ENCODE peak calls at places on chromosomes 3 and 15, in ten cellular contexts. H, B, C, N, K, D, W, J, Q and X are unnamed samples.

GRCh38 chr3:179268400-179269051 is 17.6 kb upstream of the KCNMB3 start:
- DNase-seq in H (no peak), B (no peak), C (no peak), N (peak; percentile 23), K (no peak), D (no peak), W (no peak), J (no peak), Q (no peak), X (no peak)

GRCh38 chr3:194632211-194632982 is 822 bp downstream of the TMEM44 start:
- DNase-seq in H (peak; percentile 34), B (no peak), C (peak; percentile 49), N (no peak), K (no peak), D (no peak), W (peak; percentile 59), J (peak; percentile 52), Q (no peak), X (peak; percentile 33)

GRCh38 chr3:45612918-45613602 is 18.5 kb downstream of the LIMD1 start:
- DNase-seq in H (no peak), B (no peak), C (no peak), N (no peak), K (no peak), D (no peak), W (no peak), J (no peak), Q (no peak), X (no peak)

GRCh38 chr3:90241481-90241880 is 1134.1 kb downstream of the EPHA3 start:
- DNase-seq in H (no peak), B (no peak), C (no peak), N (no peak), K (no peak), D (no peak), W (no peak), J (no peak), Q (no peak), X (no peak)

GRCh38 chr15:74783072-74783807 is 1.4 kb downstream of the CSK start:
- DNase-seq in H (no peak), B (no peak), C (no peak), N (no peak), K (peak; percentile 67), D (peak; percentile 64), W (peak; percentile 56), J (no peak), Q (no peak), X (no peak)

GRCh38 chr3:153614563-153614962 is 452.5 kb downstream of the RAP2B start:
- DNase-seq in H (no peak), B (peak; percentile 4), C (no peak), N (no peak), K (no peak), D (no peak), W (no peak), J (no peak), Q (no peak), X (no peak)

GRCh38 chr15:67458449-67458848 is 62.5 kb upstream of the C15orf61 start:
- DNase-seq in H (no peak), B (no peak), C (no peak), N (no peak), K (no peak), D (no peak), W (no peak), J (no peak), Q (no peak), X (no peak)

GRCh38 chr3:170469151-170470062 is 50.7 kb downstream of the CLDN11 start:
- DNase-seq in H (no peak), B (no peak), C (no peak), N (no peak), K (no peak), D (no peak), W (no peak), J (no peak), Q (no peak), X (no peak)

GRCh38 chr15:45456212-45457106 is 66.1 kb downstream of the SLC30A4 start:
- DNase-seq in H (peak; percentile 48), B (peak; percentile 90), C (no peak), N (peak; percentile 80), K (peak; percentile 53), D (peak; percentile 50), W (no peak), J (no peak), Q (no peak), X (peak; percentile 62)

GRCh38 chr3:114383875-114384557 is 90.2 kb downstream of the TIGIT start:
- DNase-seq in H (peak; percentile 78), B (peak; percentile 47), C (peak; percentile 80), N (peak; percentile 83), K (no peak), D (peak; percentile 91), W (peak; percentile 86), J (peak; percentile 86), Q (peak; percentile 76), X (peak; percentile 93)

GRCh38 chr3:8554725-8555621 is 53.4 kb downstream of the LMCD1 start:
- DNase-seq in H (peak; percentile 56), B (no peak), C (peak; percentile 36), N (peak; percentile 71), K (peak; percentile 34), D (peak; percentile 57), W (peak; percentile 45), J (peak; percentile 85), Q (no peak), X (peak; percentile 28)

GRCh38 chr3:73805435-73805834 is 180.7 kb upstream of the PDZRN3 start:
- DNase-seq in H (peak; percentile 54), B (no peak), C (peak; percentile 54), N (peak; percentile 82), K (no peak), D (no peak), W (peak; percentile 56), J (peak; percentile 92), Q (no peak), X (peak; percentile 36)

GRCh38 chr3:150324825-150325224 is 83.3 kb upstream of the TSC22D2 start:
- DNase-seq in H (no peak), B (no peak), C (no peak), N (no peak), K (no peak), D (no peak), W (no peak), J (no peak), Q (no peak), X (no peak)

GRCh38 chr3:30286811-30287210 is 319.6 kb upstream of the TGFBR2 start:
- DNase-seq in H (no peak), B (no peak), C (no peak), N (no peak), K (no peak), D (no peak), W (no peak), J (no peak), Q (no peak), X (no peak)

GRCh38 chr3:55330355-55330754 is 156.8 kb downstream of the WNT5A start:
- DNase-seq in H (no peak), B (no peak), C (no peak), N (no peak), K (no peak), D (no peak), W (no peak), J (no peak), Q (no peak), X (no peak)

GRCh38 chr3:196778755-196779154 is 39.1 kb downstream of the PAK2 start:
- DNase-seq in H (no peak), B (no peak), C (no peak), N (no peak), K (no peak), D (no peak), W (no peak), J (no peak), Q (no peak), X (peak; percentile 33)

GRCh38 chr3:196772897-196773296 is 33.2 kb downstream of the PAK2 start:
- DNase-seq in H (no peak), B (no peak), C (no peak), N (no peak), K (no peak), D (no peak), W (no peak), J (no peak), Q (no peak), X (no peak)

GRCh38 chr3:196774845-196775422 is 35.3 kb downstream of the PAK2 start:
- DNase-seq in H (no peak), B (no peak), C (no peak), N (no peak), K (no peak), D (no peak), W (no peak), J (no peak), Q (no peak), X (no peak)

GRCh38 chr3:196774191-196774820 is 34.6 kb downstream of the PAK2 start:
- DNase-seq in H (no peak), B (no peak), C (no peak), N (no peak), K (no peak), D (no peak), W (no peak), J (no peak), Q (no peak), X (no peak)

DNA sequence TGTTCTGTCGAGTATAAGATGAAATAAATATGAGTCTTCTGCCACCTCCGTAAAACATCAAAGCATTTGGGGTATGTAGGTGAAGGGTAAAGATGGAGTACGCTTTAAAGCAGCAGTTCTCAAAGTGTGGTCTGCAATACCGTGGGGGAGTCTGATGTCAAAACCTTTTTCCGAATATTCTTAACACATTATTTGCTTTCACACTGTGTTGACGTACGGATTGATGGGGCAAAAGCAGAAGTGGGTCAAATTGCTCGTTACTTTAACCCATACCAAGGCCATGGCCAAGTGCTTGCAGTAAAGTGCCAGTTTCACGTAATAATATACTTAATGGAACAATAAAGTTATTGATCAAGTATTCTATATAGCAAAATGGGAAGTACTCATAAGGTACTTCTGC is 36.3 kb downstream of the PAK2 start:
- DNase-seq in H (no peak), B (no peak), C (no peak), N (no peak), K (no peak), D (no peak), W (no peak), J (no peak), Q (no peak), X (no peak)
- H3K27ac ChIP-seq in H (no peak overlapping the region), B (no peak overlapping the region), C (no peak overlapping the region), N (no peak overlapping the region), K (no peak overlapping the region), D (no peak overlapping the region), W (no peak overlapping the region), J (no peak overlapping the region), Q (no peak overlapping the region), X (no peak overlapping the region)

GRCh38 chr3:81743096-81744025 is 18.1 kb downstream of the GBE1 start:
- DNase-seq in H (no peak), B (peak; percentile 62), C (no peak), N (no peak), K (no peak), D (no peak), W (no peak), J (no peak), Q (no peak), X (no peak)
- H3K4me1 ChIP-seq in H (peaks cover 63% of the 10 kb centered on the region), B (peaks cover 17% of the 10 kb centered on the region), C (peaks cover 73% of the 10 kb centered on the region), N (no peaks in the 10 kb centered on the region), K (peaks cover 10% of the 10 kb centered on the region), D (no peaks in the 10 kb centered on the region), W (peaks cover 5% of the 10 kb centered on the region), J (peaks cover 30% of the 10 kb centered on the region), Q (peaks cover 16% of the 10 kb centered on the region), X (peaks cover 23% of the 10 kb centered on the region)

GRCh38 chr15:70083423-70083822 is 14.3 kb downstream of the TLE3 start:
- DNase-seq in H (no peak), B (no peak), C (no peak), N (no peak), K (no peak), D (peak; percentile 84), W (no peak), J (no peak), Q (no peak), X (no peak)
- H3K36me3 ChIP-seq in H (peaks cover 39% of the 10 kb centered on the region), B (peaks cover 43% of the 10 kb centered on the region), C (peaks cover 37% of the 10 kb centered on the region), N (peaks cover 45% of the 10 kb centered on the region), K (peaks cover 49% of the 10 kb centered on the region), D (peaks cover 93% of the 10 kb centered on the region), W (peaks cover 68% of the 10 kb centered on the region), J (peaks cover 30% of the 10 kb centered on the region), Q (peaks cover 69% of the 10 kb centered on the region), X (no peaks in the 10 kb centered on the region)

GRCh38 chr3:53776494-53777101 is 69.6 kb downstream of the CHDH start:
- DNase-seq in H (no peak), B (no peak), C (no peak), N (no peak), K (no peak), D (no peak), W (no peak), J (no peak), Q (no peak), X (no peak)
- H3K27ac ChIP-seq in H (no peak overlapping the region), B (no peak overlapping the region), C (no peak overlapping the region), N (no peak overlapping the region), K (no peak overlapping the region), D (no peak overlapping the region), W (no peak overlapping the region), J (peak overlapping the region; percentile 7), Q (peak overlapping the region; percentile 3), X (no peak overlapping the region)